ENCODE peak calls at places on chromosome 22, in six cellular contexts. One of them, this sample, is unnamed.

GRCh38 chr22:44678980-44679647 is 22.9 kb upstream of the PRR5 start:
- DNase-seq in HCT116: no peak
- DNase-seq in hepatocyte: no peak
- DNase-seq in PC-3: no peak
- DNase-seq in MM.1S: no peak
- DNase-seq in neural progenitor cell: no peak
- DNase-seq in this sample: no peak

GRCh38 chr22:23219787-23220484 is 39.6 kb downstream of the BCR start:
- DNase-seq in HCT116: no peak
- DNase-seq in hepatocyte: peak; percentile 54
- DNase-seq in PC-3: peak; percentile 27
- DNase-seq in MM.1S: no peak
- DNase-seq in neural progenitor cell: no peak
- DNase-seq in this sample: no peak

GRCh38 chr22:40368016-40368415 is 2.4 kb upstream of the SGSM3 start:
- DNase-seq in HCT116: no peak
- DNase-seq in hepatocyte: no peak
- DNase-seq in PC-3: no peak
- DNase-seq in MM.1S: no peak
- DNase-seq in neural progenitor cell: no peak
- DNase-seq in this sample: no peak

GRCh38 chr22:31526275-31526674 is 29.9 kb downstream of the SFI1 start:
- DNase-seq in HCT116: no peak
- DNase-seq in hepatocyte: no peak
- DNase-seq in PC-3: no peak
- DNase-seq in MM.1S: no peak
- DNase-seq in neural progenitor cell: no peak
- DNase-seq in this sample: no peak

GRCh38 chr22:26484360-26484706 is 656 bp downstream of the SRRD start:
- DNase-seq in HCT116: no peak
- DNase-seq in hepatocyte: no peak
- DNase-seq in PC-3: no peak
- DNase-seq in MM.1S: peak; percentile 57
- DNase-seq in neural progenitor cell: no peak
- DNase-seq in this sample: peak; percentile 21

GRCh38 chr22:38272373-38273134 is at the start of gene TMEM184B:
- DNase-seq in HCT116: peak; percentile 18
- DNase-seq in hepatocyte: peak; percentile 93
- DNase-seq in PC-3: peak; percentile 72
- DNase-seq in MM.1S: peak; percentile 86
- DNase-seq in neural progenitor cell: peak; percentile 94
- DNase-seq in this sample: peak; percentile 82

GRCh38 chr22:36010090-36010489 is 18.5 kb downstream of the RBFOX2 start:
- DNase-seq in HCT116: no peak
- DNase-seq in hepatocyte: peak; percentile 30
- DNase-seq in PC-3: no peak
- DNase-seq in MM.1S: no peak
- DNase-seq in neural progenitor cell: peak; percentile 86
- DNase-seq in this sample: peak; percentile 88

GRCh38 chr22:35310556-35311550 is 11.2 kb downstream of the TOM1 start:
- DNase-seq in HCT116: no peak
- DNase-seq in hepatocyte: peak; percentile 53
- DNase-seq in PC-3: peak; percentile 37
- DNase-seq in MM.1S: peak; percentile 76
- DNase-seq in neural progenitor cell: peak; percentile 25
- DNase-seq in this sample: peak; percentile 27

GRCh38 chr22:47452184-47452583 is 689.7 kb downstream of the TBC1D22A start:
- DNase-seq in HCT116: peak; percentile 68
- DNase-seq in hepatocyte: no peak
- DNase-seq in PC-3: peak; percentile 39
- DNase-seq in MM.1S: no peak
- DNase-seq in neural progenitor cell: no peak
- DNase-seq in this sample: peak; percentile 0

GRCh38 chr22:48415535-48415934 is 1412.1 kb downstream of the BRD1 start:
- DNase-seq in HCT116: no peak
- DNase-seq in hepatocyte: no peak
- DNase-seq in PC-3: no peak
- DNase-seq in MM.1S: no peak
- DNase-seq in neural progenitor cell: no peak
- DNase-seq in this sample: no peak

GRCh38 chr22:39242809-39243442 is 1.9 kb downstream of the PDGFB start:
- DNase-seq in HCT116: no peak
- DNase-seq in hepatocyte: peak; percentile 79
- DNase-seq in PC-3: peak; percentile 73
- DNase-seq in MM.1S: peak; percentile 42
- DNase-seq in neural progenitor cell: peak; percentile 53
- DNase-seq in this sample: peak; percentile 84

GRCh38 chr22:47619631-47620030 is 857.2 kb downstream of the TBC1D22A start:
- DNase-seq in HCT116: no peak
- DNase-seq in hepatocyte: no peak
- DNase-seq in PC-3: no peak
- DNase-seq in MM.1S: no peak
- DNase-seq in neural progenitor cell: no peak
- DNase-seq in this sample: no peak

GRCh38 chr22:17891427-17892167 is 117.3 kb upstream of the BID start:
- DNase-seq in HCT116: no peak
- DNase-seq in hepatocyte: peak; percentile 59
- DNase-seq in PC-3: no peak
- DNase-seq in MM.1S: no peak
- DNase-seq in neural progenitor cell: peak; percentile 56
- DNase-seq in this sample: peak; percentile 59

GRCh38 chr22:36853407-36854099 is 7.3 kb upstream of the NCF4 start:
- DNase-seq in HCT116: peak; percentile 40
- DNase-seq in hepatocyte: peak; percentile 52
- DNase-seq in PC-3: peak; percentile 62
- DNase-seq in MM.1S: peak; percentile 79
- DNase-seq in neural progenitor cell: peak; percentile 77
- DNase-seq in this sample: peak; percentile 93

GRCh38 chr22:19767427-19768380 is 7.1 kb downstream of the TBX1 start:
- DNase-seq in HCT116: peak; percentile 26
- DNase-seq in hepatocyte: no peak
- DNase-seq in PC-3: no peak
- DNase-seq in MM.1S: no peak
- DNase-seq in neural progenitor cell: no peak
- DNase-seq in this sample: peak; percentile 75
- TF ChIP-seq EZH2phosphoT487 in HCT116: no peak
- TF ChIP-seq EZH2phosphoT487 in hepatocyte: no peak
- TF ChIP-seq EZH2phosphoT487 in PC-3: no peak
- TF ChIP-seq EZH2phosphoT487 in MM.1S: no peak
- TF ChIP-seq EZH2phosphoT487 in neural progenitor cell: peak; percentile 62
- TF ChIP-seq EZH2phosphoT487 in this sample: no peak

GRCh38 chr22:43654271-43654670 is 157.8 kb downstream of the EFCAB6 start:
- DNase-seq in HCT116: no peak
- DNase-seq in hepatocyte: no peak
- DNase-seq in PC-3: no peak
- DNase-seq in MM.1S: no peak
- DNase-seq in neural progenitor cell: no peak
- DNase-seq in this sample: no peak
- TF ChIP-seq EZH2phosphoT487 in HCT116: no peak
- TF ChIP-seq EZH2phosphoT487 in hepatocyte: no peak
- TF ChIP-seq EZH2phosphoT487 in PC-3: no peak
- TF ChIP-seq EZH2phosphoT487 in MM.1S: no peak
- TF ChIP-seq EZH2phosphoT487 in neural progenitor cell: no peak
- TF ChIP-seq EZH2phosphoT487 in this sample: no peak

DNA sequence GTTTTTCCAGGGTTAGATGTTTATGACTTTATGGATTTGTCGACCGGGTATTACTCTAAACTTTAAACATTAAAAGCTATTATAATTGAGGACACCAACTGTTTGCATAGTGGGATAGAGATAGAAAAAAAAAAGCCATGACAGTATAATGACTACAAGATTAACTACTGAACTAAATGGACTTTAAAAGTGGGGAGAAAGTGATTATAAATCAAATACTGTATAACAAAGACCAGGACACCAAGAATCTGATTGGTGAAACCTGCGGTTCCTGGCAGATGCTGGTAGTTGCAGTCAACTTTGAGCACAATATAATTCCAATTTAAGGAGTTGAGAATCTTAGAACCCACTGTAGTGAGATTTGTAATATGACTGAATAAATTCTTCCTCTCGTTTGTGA is 2.5 kb downstream of the CRKL start:
- DNase-seq in HCT116: no peak
- DNase-seq in hepatocyte: no peak
- DNase-seq in PC-3: no peak
- DNase-seq in MM.1S: no peak
- DNase-seq in neural progenitor cell: no peak
- DNase-seq in this sample: no peak
- TF ChIP-seq EZH2phosphoT487 in HCT116: no peak
- TF ChIP-seq EZH2phosphoT487 in hepatocyte: no peak
- TF ChIP-seq EZH2phosphoT487 in PC-3: no peak
- TF ChIP-seq EZH2phosphoT487 in MM.1S: no peak
- TF ChIP-seq EZH2phosphoT487 in neural progenitor cell: no peak
- TF ChIP-seq EZH2phosphoT487 in this sample: no peak

GRCh38 chr22:49961601-49962011 is 1.0 kb downstream of the PIM3 start:
- DNase-seq in HCT116: no peak
- DNase-seq in hepatocyte: no peak
- DNase-seq in PC-3: no peak
- DNase-seq in MM.1S: no peak
- DNase-seq in neural progenitor cell: peak; percentile 72
- DNase-seq in this sample: peak; percentile 51
- TF ChIP-seq EZH2phosphoT487 in HCT116: no peak
- TF ChIP-seq EZH2phosphoT487 in hepatocyte: no peak
- TF ChIP-seq EZH2phosphoT487 in PC-3: no peak
- TF ChIP-seq EZH2phosphoT487 in MM.1S: no peak
- TF ChIP-seq EZH2phosphoT487 in neural progenitor cell: peak; percentile 39
- TF ChIP-seq EZH2phosphoT487 in this sample: no peak

DNA sequence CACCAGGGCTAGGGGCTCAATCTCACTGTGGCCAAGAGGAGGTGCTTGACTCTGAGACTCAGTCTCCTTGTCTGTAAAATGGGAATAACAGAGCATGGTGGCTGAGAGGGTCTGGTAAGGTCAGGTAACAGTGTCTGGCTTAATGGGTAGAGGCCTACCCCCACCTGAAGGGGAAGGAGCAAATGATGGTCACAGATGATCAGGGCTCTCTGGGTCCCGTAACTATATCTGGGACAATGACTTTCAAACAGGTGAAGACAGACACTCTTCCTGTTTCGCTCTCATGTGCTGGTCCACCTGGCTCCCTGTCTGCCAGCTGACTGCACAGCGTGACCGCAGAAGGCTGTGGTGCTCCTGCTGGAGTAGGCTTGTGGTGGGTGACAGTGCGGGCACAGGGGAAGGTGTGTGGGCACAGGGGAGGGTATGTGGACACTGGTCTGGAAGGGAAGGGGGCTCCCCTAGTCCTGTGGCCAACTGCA is 4.0 kb downstream of the A4GALT start:
- DNase-seq in HCT116: no peak
- DNase-seq in hepatocyte: no peak
- DNase-seq in PC-3: no peak
- DNase-seq in MM.1S: peak; percentile 87
- DNase-seq in neural progenitor cell: no peak
- DNase-seq in this sample: no peak
- TF ChIP-seq EZH2phosphoT487 in HCT116: no peak
- TF ChIP-seq EZH2phosphoT487 in hepatocyte: no peak
- TF ChIP-seq EZH2phosphoT487 in PC-3: no peak
- TF ChIP-seq EZH2phosphoT487 in MM.1S: no peak
- TF ChIP-seq EZH2phosphoT487 in neural progenitor cell: no peak
- TF ChIP-seq EZH2phosphoT487 in this sample: no peak

GRCh38 chr22:45995405-45996101 is 18.6 kb upstream of the WNT7B start:
- DNase-seq in HCT116: no peak
- DNase-seq in hepatocyte: no peak
- DNase-seq in PC-3: no peak
- DNase-seq in MM.1S: no peak
- DNase-seq in neural progenitor cell: no peak
- DNase-seq in this sample: no peak

GRCh38 chr22:45998638-45999378 is 21.8 kb upstream of the WNT7B start:
- DNase-seq in HCT116: no peak
- DNase-seq in hepatocyte: no peak
- DNase-seq in PC-3: no peak
- DNase-seq in MM.1S: no peak
- DNase-seq in neural progenitor cell: no peak
- DNase-seq in this sample: no peak

GRCh38 chr22:45997775-45998637 is 21.0 kb upstream of the WNT7B start:
- DNase-seq in HCT116: no peak
- DNase-seq in hepatocyte: no peak
- DNase-seq in PC-3: peak; percentile 19
- DNase-seq in MM.1S: peak; percentile 1
- DNase-seq in neural progenitor cell: no peak
- DNase-seq in this sample: no peak

GRCh38 chr22:45996241-45997076 is 19.5 kb upstream of the WNT7B start:
- DNase-seq in HCT116: no peak
- DNase-seq in hepatocyte: no peak
- DNase-seq in PC-3: no peak
- DNase-seq in MM.1S: no peak
- DNase-seq in neural progenitor cell: no peak
- DNase-seq in this sample: no peak

DNA sequence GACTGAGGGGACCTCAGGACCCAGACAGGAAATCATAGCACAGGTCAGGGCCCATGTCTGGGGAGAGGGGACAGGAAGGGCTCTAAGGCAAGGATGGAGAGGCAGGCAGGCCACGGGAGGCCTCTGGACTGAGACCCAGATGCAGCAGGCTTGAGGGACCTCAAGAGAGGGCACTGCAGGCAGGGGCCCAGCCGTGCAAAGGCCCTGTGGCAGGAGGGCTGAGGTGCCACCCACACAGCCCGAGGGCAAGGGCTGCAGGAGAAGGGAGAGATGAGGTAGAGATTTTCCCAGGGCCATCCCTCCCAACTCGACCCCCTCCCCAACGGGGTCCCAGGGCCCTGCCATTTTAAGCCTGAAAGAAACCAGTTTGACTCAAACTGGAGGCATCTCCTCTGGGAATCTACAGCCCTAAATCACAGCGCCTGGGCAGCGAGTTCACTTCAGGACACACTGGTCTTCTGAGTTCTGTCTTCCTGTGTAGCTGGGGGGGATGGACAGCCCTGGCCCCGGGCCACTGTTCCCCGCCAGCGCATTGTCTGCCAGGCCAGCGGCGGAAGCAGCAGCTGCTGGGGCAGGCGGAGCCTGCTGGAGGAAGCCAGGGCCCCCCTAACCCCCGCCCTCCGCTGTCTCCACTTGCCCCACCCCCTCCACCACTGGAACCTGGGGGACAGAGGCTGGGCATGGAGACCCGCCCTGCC is 20.3 kb upstream of the WNT7B start:
- DNase-seq in HCT116: no peak
- DNase-seq in hepatocyte: peak; percentile 69
- DNase-seq in PC-3: peak; percentile 64
- DNase-seq in MM.1S: peak; percentile 34
- DNase-seq in neural progenitor cell: peak; percentile 62
- DNase-seq in this sample: peak; percentile 37
- TF ChIP-seq EZH2phosphoT487 in HCT116: no peak
- TF ChIP-seq EZH2phosphoT487 in hepatocyte: no peak
- TF ChIP-seq EZH2phosphoT487 in PC-3: no peak
- TF ChIP-seq EZH2phosphoT487 in MM.1S: no peak
- TF ChIP-seq EZH2phosphoT487 in neural progenitor cell: no peak
- TF ChIP-seq EZH2phosphoT487 in this sample: no peak